ENCODE peak calls at places on chromosomes 5 and 9, in five cellular contexts. J, L, P, V and W are unnamed samples.

GRCh38 chr9:130823435-130823834 is 11.6 kb upstream of the ABL1 start:
- DNase-seq in J (no peak), L (no peak), P (no peak), V (no peak), W (no peak)

GRCh38 chr5:180975338-180975737 is 13.3 kb upstream of the BTNL3 start:
- DNase-seq in J (no peak), L (no peak), P (peak), V (no peak), W (peak)

GRCh38 chr5:65817936-65818335 is 95.9 kb downstream of the NLN start:
- DNase-seq in J (no peak), L (no peak), P (no peak), V (no peak), W (no peak)

GRCh38 chr9:120477534-120478001 is 102.4 kb downstream of the CDK5RAP2 start:
- DNase-seq in J (peak), L (peak), P (peak), V (peak), W (peak)

GRCh38 chr5:11801061-11801460 is 103.2 kb downstream of the CTNND2 start:
- DNase-seq in J (no peak), L (peak), P (no peak), V (no peak), W (no peak)

GRCh38 chr9:127214421-127215265 is 49.9 kb upstream of the GARNL3 start:
- DNase-seq in J (no peak), L (peak), P (peak), V (peak), W (peak)

GRCh38 chr5:50445281-50445949 is 4.3 kb upstream of the EMB start:
- DNase-seq in J (no peak), L (no peak), P (peak), V (no peak), W (peak)

GRCh38 chr5:110790673-110791072 is 51.9 kb downstream of the SLC25A46 start:
- DNase-seq in J (no peak), L (peak), P (no peak), V (no peak), W (no peak)

GRCh38 chr5:78204241-78204640 is 90.3 kb downstream of the AP3B1 start:
- DNase-seq in J (no peak), L (no peak), P (no peak), V (no peak), W (no peak)

GRCh38 chr5:159207616-159208507 is 1.5 kb downstream of the RNF145 start:
- DNase-seq in J (peak), L (peak), P (peak), V (peak), W (peak)

GRCh38 chr9:85516976-85517637 is 224.6 kb downstream of the AGTPBP1 start:
- DNase-seq in J (no peak), L (peak), P (no peak), V (no peak), W (no peak)

GRCh38 chr5:58462154-58462553 is 2.3 kb upstream of the PLK2 start:
- DNase-seq in J (no peak), L (peak), P (no peak), V (no peak), W (no peak)

GRCh38 chr9:89109666-89110065 is 69.0 kb downstream of the SHC3 start:
- DNase-seq in J (no peak), L (no peak), P (no peak), V (no peak), W (no peak)

GRCh38 chr5:154756203-154756870 is 1.2 kb downstream of the LARP1 start:
- DNase-seq in J (peak), L (peak), P (no peak), V (peak), W (peak)

GRCh38 chr5:45399041-45399440 is 297.1 kb downstream of the HCN1 start:
- DNase-seq in J (no peak), L (no peak), P (no peak), V (peak), W (no peak)

GRCh38 chr9:138096192-138096845 is 218.7 kb downstream of the CACNA1B start:
- DNase-seq in J (no peak), L (no peak), P (no peak), V (no peak), W (no peak)

GRCh38 chr9:12784461-12785250 is 9.8 kb downstream of the LURAP1L start:
- DNase-seq in J (no peak), L (peak), P (peak), V (no peak), W (no peak)

GRCh38 chr5:27290166-27290565 is 251.8 kb upstream of the CDH9 start:
- DNase-seq in J (no peak), L (no peak), P (no peak), V (no peak), W (no peak)

GRCh38 chr5:56148453-56148971 is 84.6 kb downstream of the ANKRD55 start:
- DNase-seq in J (no peak), L (no peak), P (peak), V (no peak), W (peak)

GRCh38 chr9:2022560-2022959 is 7.4 kb downstream of the SMARCA2 start:
- DNase-seq in J (no peak), L (no peak), P (no peak), V (no peak), W (no peak)

GRCh38 chr5:72151169-72151568 is 43.9 kb downstream of the MAP1B start:
- DNase-seq in J (no peak), L (no peak), P (no peak), V (no peak), W (no peak)

GRCh38 chr9:13568851-13569618 is 289.5 kb upstream of the MPDZ start:
- DNase-seq in J (no peak), L (no peak), P (no peak), V (peak), W (no peak)

GRCh38 chr9:70981312-70981711 is 140.1 kb downstream of the TRPM3 start:
- DNase-seq in J (no peak), L (no peak), P (no peak), V (no peak), W (no peak)

GRCh38 chr9:113808391-113809191 is 67.5 kb upstream of the ZNF618 start:
- DNase-seq in J (peak), L (peak), P (no peak), V (no peak), W (peak)

GRCh38 chr9:122366074-122366672 is 4.7 kb upstream of the PTGS1 start:
- DNase-seq in J (no peak), L (no peak), P (no peak), V (no peak), W (no peak)

GRCh38 chr5:118578093-118578492 is 410.3 kb downstream of the DTWD2 start:
- DNase-seq in J (no peak), L (no peak), P (no peak), V (no peak), W (no peak)

GRCh38 chr9:116580853-116581252 is 106.3 kb upstream of the TRIM32 start:
- DNase-seq in J (peak), L (no peak), P (no peak), V (no peak), W (no peak)

GRCh38 chr9:78439866-78440830 is 143.2 kb downstream of the PSAT1 start:
- DNase-seq in J (no peak), L (no peak), P (no peak), V (no peak), W (no peak)
- TF ChIP-seq CTCF in J (no peak), L (no peak), P (no peak), V (no peak), W (no peak)

DNA sequence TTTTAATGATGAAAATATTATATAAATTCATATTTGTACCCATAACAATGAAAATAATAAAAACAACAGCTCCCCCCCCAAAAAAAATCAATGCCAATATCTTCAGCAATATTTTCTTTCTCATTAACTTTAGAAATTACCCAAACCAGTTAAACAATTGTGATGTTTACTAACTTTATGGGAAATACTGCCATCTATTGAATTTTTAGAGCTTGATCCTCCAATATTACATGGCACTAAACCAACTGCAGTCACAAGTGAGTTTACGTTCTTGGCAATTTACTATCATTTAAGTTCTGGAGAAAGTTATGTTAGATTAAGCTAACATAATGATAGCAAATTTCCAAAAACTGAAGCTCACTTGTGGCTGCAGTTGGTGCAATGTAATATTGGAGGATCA is 379.6 kb downstream of the CDH18 start:
- DNase-seq in J (no peak), L (peak), P (no peak), V (no peak), W (no peak)
- TF ChIP-seq CTCF in J (no peak), L (peak), P (peak), V (no peak), W (no peak)

GRCh38 chr5:15794117-15794985 is 294.4 kb downstream of the FBXL7 start:
- DNase-seq in J (no peak), L (no peak), P (no peak), V (no peak), W (no peak)
- TF ChIP-seq CTCF in J (peak), L (peak), P (peak), V (peak), W (no peak)

DNA sequence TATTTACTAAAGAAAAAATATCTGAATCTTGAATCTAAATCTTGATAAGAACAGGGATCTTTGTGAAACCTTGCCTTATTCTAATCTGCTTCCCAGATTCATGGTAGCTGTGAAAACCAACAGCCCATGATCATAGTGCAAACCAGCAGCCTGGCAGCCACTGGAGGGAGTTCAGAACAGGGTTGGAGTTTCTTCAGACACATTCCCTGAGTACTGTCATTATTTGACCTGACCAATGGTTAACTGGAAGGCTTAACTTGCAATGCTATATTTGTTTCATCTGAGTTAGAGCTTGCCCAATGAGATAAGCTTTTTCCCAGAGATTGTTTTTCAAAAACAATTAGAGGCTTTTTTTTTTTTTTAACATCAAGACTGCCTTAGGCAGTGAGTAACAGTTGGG is 47.8 kb downstream of the LOX start:
- DNase-seq in J (no peak), L (no peak), P (no peak), V (no peak), W (no peak)
- TF ChIP-seq CTCF in J (no peak), L (no peak), P (no peak), V (peak), W (no peak)

GRCh38 chr9:136769710-136770191 is 5.4 kb upstream of the LCN15 start:
- DNase-seq in J (no peak), L (peak), P (peak), V (peak), W (peak)
- TF ChIP-seq CTCF in J (no peak), L (no peak), P (peak), V (peak), W (peak)

GRCh38 chr9:128656416-128657343 is at the start of gene DYNC2I2:
- DNase-seq in J (peak), L (peak), P (peak), V (peak), W (peak)
- TF ChIP-seq CTCF in J (no peak), L (no peak), P (no peak), V (no peak), W (no peak)

DNA sequence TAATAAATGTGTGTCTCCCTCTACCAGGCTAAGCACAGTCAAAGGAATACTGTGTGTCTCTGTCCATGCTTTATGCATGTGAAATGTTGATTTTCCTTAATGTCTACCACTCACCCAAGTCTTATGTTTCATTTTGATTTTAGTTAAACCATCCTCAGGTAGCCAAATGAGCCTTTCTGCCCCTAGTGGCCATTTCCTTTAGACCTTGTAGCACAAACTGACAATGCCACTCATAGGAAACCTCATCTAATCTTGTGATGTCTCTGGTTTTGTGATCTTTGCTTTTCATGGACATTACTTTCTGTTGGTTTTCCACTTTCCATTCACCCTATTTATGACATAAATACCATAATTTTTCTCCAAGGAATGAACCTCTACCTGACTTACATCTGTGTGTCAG is 820.8 kb downstream of the MAT2B start:
- DNase-seq in J (no peak), L (no peak), P (no peak), V (no peak), W (no peak)
- TF ChIP-seq CTCF in J (no peak), L (no peak), P (peak), V (peak), W (no peak)

DNA sequence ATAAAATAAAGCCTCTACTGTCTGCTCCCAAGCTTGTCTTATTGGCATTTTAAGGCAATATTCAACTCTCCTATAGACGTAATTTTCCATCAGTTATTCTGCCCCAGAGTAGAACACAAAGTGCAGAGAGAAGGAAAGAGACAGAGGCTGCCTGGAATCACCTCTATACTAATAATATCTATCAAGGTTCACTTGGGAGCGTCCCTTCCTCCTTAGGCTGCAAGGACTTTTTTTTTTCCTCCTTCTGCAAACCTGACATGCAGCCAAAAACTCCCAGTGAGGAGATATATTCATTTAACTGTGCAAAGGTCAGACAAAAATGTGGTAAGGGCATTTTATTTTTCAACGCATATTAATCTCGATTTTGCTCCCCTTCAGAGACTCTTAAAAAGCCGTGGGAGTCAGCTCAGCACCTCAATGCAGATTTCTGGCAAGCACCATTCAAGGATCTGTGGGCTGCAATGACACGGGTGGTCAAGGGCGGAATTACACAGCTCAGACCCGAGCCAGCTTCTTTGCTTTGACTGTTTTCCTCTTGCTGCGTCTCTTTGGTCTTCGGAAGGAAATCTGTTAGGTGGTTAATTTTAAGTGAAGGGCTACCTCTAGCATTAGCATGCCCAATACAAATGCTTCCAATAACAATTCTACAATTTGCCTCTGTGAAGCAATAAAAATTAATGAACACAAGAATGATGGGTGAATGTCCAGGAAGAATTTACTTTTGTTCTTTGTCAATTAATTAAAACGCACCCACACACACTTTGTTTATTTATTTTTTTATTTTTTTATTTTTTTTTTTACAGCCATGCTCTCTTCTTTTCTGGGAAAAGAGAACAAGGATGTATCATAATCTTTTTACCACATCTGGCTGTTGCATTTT is 587.7 kb upstream of the GRAMD2B start:
- DNase-seq in J (peak), L (peak), P (peak), V (peak), W (peak)
- TF ChIP-seq CTCF in J (peak), L (peak), P (peak), V (peak), W (peak)